ENCODE peak calls at places on chromosomes 6 and 20, in six cellular contexts. K, P, N, V, G and B are unnamed samples.

GRCh38 chr20:62296724-62297448 is 5.9 kb upstream of the ADRM1 start:
- DNase-seq in N (no peak), P (no peak), V (no peak), G (no peak), K (no peak), B (no peak)

GRCh38 chr20:2559641-2560040 is 23.3 kb downstream of the TMC2 start:
- DNase-seq in N (no peak), G (no peak), V (no peak), P (no peak), K (no peak), B (no peak)

GRCh38 chr6:45538636-45539035 is 160.9 kb upstream of the SUPT3H start:
- DNase-seq in K (no peak), G (no peak), N (no peak), P (no peak), V (peak), B (no peak)

GRCh38 chr20:23248524-23248923 is 102.1 kb upstream of the NXT1 start:
- DNase-seq in G (no peak), P (no peak), N (no peak), K (no peak), V (no peak), B (no peak)

GRCh38 chr20:63521602-63522001 is 1.0 kb downstream of the PPDPF start:
- DNase-seq in P (no peak), N (no peak), G (no peak), V (no peak), K (no peak), B (no peak)

GRCh38 chr6:17967668-17968067 is 19.8 kb downstream of the KIF13A start:
- DNase-seq in G (no peak), K (no peak), V (no peak), P (no peak), N (no peak), B (no peak)

GRCh38 chr6:144338474-144338873 is 53.3 kb downstream of the UTRN start:
- DNase-seq in N (no peak), V (no peak), P (no peak), G (no peak), K (no peak), B (no peak)

GRCh38 chr6:100633096-100633766 is 168.5 kb upstream of the SIM1 start:
- DNase-seq in N (no peak), P (peak), G (no peak), V (no peak), K (no peak), B (no peak)

GRCh38 chr20:51600016-51600420 is 57.5 kb upstream of the NFATC2 start:
- DNase-seq in G (no peak), P (no peak), V (no peak), K (no peak), N (no peak), B (no peak)

GRCh38 chr6:2980465-2980855 is 9.1 kb upstream of the SERPINB6 start:
- DNase-seq in G (no peak), N (no peak), P (no peak), V (no peak), K (no peak), B (no peak)

GRCh38 chr6:132751306-132751705 is 6.4 kb downstream of the VNN2 start:
- DNase-seq in V (no peak), N (no peak), G (no peak), P (no peak), K (no peak), B (no peak)

GRCh38 chr6:17057322-17057721 is 44.5 kb upstream of the STMND1 start:
- DNase-seq in V (no peak), G (no peak), K (no peak), N (no peak), P (no peak), B (no peak)